ENCODE peak calls at places on chromosomes 4 and X, in ten cellular contexts. One of them, this sample, is unnamed.

GRCh38 chr4:10457255-10457801 is at the start of gene ZNF518B:
- DNase-seq in heart right ventricle: peak; percentile 54
- DNase-seq in caudate nucleus: peak; percentile 38
- DNase-seq in prostate gland: peak; percentile 31
- DNase-seq in GM23248: peak; percentile 83
- DNase-seq in transverse colon: peak; percentile 69
- DNase-seq in HCT116: peak; percentile 29
- DNase-seq in AG04450: no peak
- DNase-seq in CD4-positive, alpha-beta T cell: peak; percentile 82
- DNase-seq in RWPE1: peak; percentile 79
- DNase-seq in this sample: no peak

GRCh38 chr4:158624889-158625478 is 46.7 kb downstream of the C4orf46 start:
- DNase-seq in heart right ventricle: peak; percentile 19
- DNase-seq in caudate nucleus: no peak
- DNase-seq in prostate gland: no peak
- DNase-seq in GM23248: peak; percentile 84
- DNase-seq in transverse colon: no peak
- DNase-seq in HCT116: peak; percentile 58
- DNase-seq in AG04450: peak; percentile 27
- DNase-seq in CD4-positive, alpha-beta T cell: no peak
- DNase-seq in RWPE1: peak; percentile 54
- DNase-seq in this sample: peak; percentile 18

GRCh38 chr4:15003441-15003890 is 1.2 kb downstream of the CPEB2 start:
- DNase-seq in heart right ventricle: peak; percentile 43
- DNase-seq in caudate nucleus: peak; percentile 70
- DNase-seq in prostate gland: peak; percentile 24
- DNase-seq in GM23248: peak; percentile 74
- DNase-seq in transverse colon: peak; percentile 68
- DNase-seq in HCT116: no peak
- DNase-seq in AG04450: no peak
- DNase-seq in CD4-positive, alpha-beta T cell: peak; percentile 71
- DNase-seq in RWPE1: peak; percentile 6
- DNase-seq in this sample: no peak

GRCh38 chrX:1185556-1185955 is 26.9 kb downstream of the CRLF2 start:
- DNase-seq in heart right ventricle: no peak
- DNase-seq in caudate nucleus: no peak
- DNase-seq in prostate gland: no peak
- DNase-seq in GM23248: no peak
- DNase-seq in transverse colon: no peak
- DNase-seq in HCT116: no peak
- DNase-seq in AG04450: no peak
- DNase-seq in CD4-positive, alpha-beta T cell: no peak
- DNase-seq in RWPE1: no peak
- DNase-seq in this sample: no peak

GRCh38 chr4:7139167-7139979 is 53.0 kb upstream of the SORCS2 start:
- DNase-seq in heart right ventricle: no peak
- DNase-seq in caudate nucleus: no peak
- DNase-seq in prostate gland: no peak
- DNase-seq in GM23248: no peak
- DNase-seq in transverse colon: no peak
- DNase-seq in HCT116: no peak
- DNase-seq in AG04450: no peak
- DNase-seq in CD4-positive, alpha-beta T cell: no peak
- DNase-seq in RWPE1: no peak
- DNase-seq in this sample: no peak

GRCh38 chr4:42248986-42249385 is 96.5 kb upstream of the BEND4 start:
- DNase-seq in heart right ventricle: no peak
- DNase-seq in caudate nucleus: no peak
- DNase-seq in prostate gland: no peak
- DNase-seq in GM23248: no peak
- DNase-seq in transverse colon: no peak
- DNase-seq in HCT116: no peak
- DNase-seq in AG04450: no peak
- DNase-seq in CD4-positive, alpha-beta T cell: no peak
- DNase-seq in RWPE1: no peak
- DNase-seq in this sample: no peak

GRCh38 chrX:105375816-105376215 is 155.3 kb upstream of the TEX13A start:
- DNase-seq in heart right ventricle: no peak
- DNase-seq in caudate nucleus: no peak
- DNase-seq in prostate gland: peak; percentile 3
- DNase-seq in GM23248: no peak
- DNase-seq in transverse colon: no peak
- DNase-seq in HCT116: no peak
- DNase-seq in AG04450: no peak
- DNase-seq in CD4-positive, alpha-beta T cell: no peak
- DNase-seq in RWPE1: peak; percentile 0
- DNase-seq in this sample: peak; percentile 12

GRCh38 chr4:159003420-159004253 is 99.2 kb upstream of the RAPGEF2 start:
- DNase-seq in heart right ventricle: no peak
- DNase-seq in caudate nucleus: no peak
- DNase-seq in prostate gland: no peak
- DNase-seq in GM23248: peak; percentile 52
- DNase-seq in transverse colon: no peak
- DNase-seq in HCT116: no peak
- DNase-seq in AG04450: no peak
- DNase-seq in CD4-positive, alpha-beta T cell: no peak
- DNase-seq in RWPE1: no peak
- DNase-seq in this sample: no peak

GRCh38 chr4:53059253-53059652 is 197.1 kb downstream of the RASL11B start:
- DNase-seq in heart right ventricle: no peak
- DNase-seq in caudate nucleus: no peak
- DNase-seq in prostate gland: no peak
- DNase-seq in GM23248: no peak
- DNase-seq in transverse colon: no peak
- DNase-seq in HCT116: no peak
- DNase-seq in AG04450: no peak
- DNase-seq in CD4-positive, alpha-beta T cell: no peak
- DNase-seq in RWPE1: no peak
- DNase-seq in this sample: no peak

GRCh38 chr4:153570228-153570973 is 104.2 kb downstream of the TMEM131L start:
- DNase-seq in heart right ventricle: no peak
- DNase-seq in caudate nucleus: no peak
- DNase-seq in prostate gland: no peak
- DNase-seq in GM23248: no peak
- DNase-seq in transverse colon: no peak
- DNase-seq in HCT116: no peak
- DNase-seq in AG04450: no peak
- DNase-seq in CD4-positive, alpha-beta T cell: no peak
- DNase-seq in RWPE1: no peak
- DNase-seq in this sample: no peak

GRCh38 chr4:153643406-153644016 is 40.6 kb upstream of the TLR2 start:
- DNase-seq in heart right ventricle: no peak
- DNase-seq in caudate nucleus: no peak
- DNase-seq in prostate gland: no peak
- DNase-seq in GM23248: peak; percentile 59
- DNase-seq in transverse colon: no peak
- DNase-seq in HCT116: peak; percentile 46
- DNase-seq in AG04450: no peak
- DNase-seq in CD4-positive, alpha-beta T cell: no peak
- DNase-seq in RWPE1: peak; percentile 61
- DNase-seq in this sample: no peak

GRCh38 chrX:46260502-46260901 is 284.7 kb downstream of the ZNF674 start:
- DNase-seq in heart right ventricle: no peak
- DNase-seq in caudate nucleus: no peak
- DNase-seq in prostate gland: no peak
- DNase-seq in GM23248: no peak
- DNase-seq in transverse colon: no peak
- DNase-seq in HCT116: no peak
- DNase-seq in AG04450: no peak
- DNase-seq in CD4-positive, alpha-beta T cell: no peak
- DNase-seq in RWPE1: peak; percentile 69
- DNase-seq in this sample: peak; percentile 89

GRCh38 chr4:20297246-20297645 is 45.5 kb downstream of the SLIT2 start:
- DNase-seq in heart right ventricle: no peak
- DNase-seq in caudate nucleus: no peak
- DNase-seq in prostate gland: no peak
- DNase-seq in GM23248: peak; percentile 48
- DNase-seq in transverse colon: no peak
- DNase-seq in HCT116: no peak
- DNase-seq in AG04450: no peak
- DNase-seq in CD4-positive, alpha-beta T cell: no peak
- DNase-seq in RWPE1: no peak
- DNase-seq in this sample: no peak

GRCh38 chr4:186688150-186688943 is 35.3 kb downstream of the FAT1 start:
- DNase-seq in heart right ventricle: no peak
- DNase-seq in caudate nucleus: no peak
- DNase-seq in prostate gland: no peak
- DNase-seq in GM23248: no peak
- DNase-seq in transverse colon: no peak
- DNase-seq in HCT116: no peak
- DNase-seq in AG04450: no peak
- DNase-seq in CD4-positive, alpha-beta T cell: no peak
- DNase-seq in RWPE1: no peak
- DNase-seq in this sample: no peak

GRCh38 chr4:148004228-148004813 is 272.4 kb downstream of the ARHGAP10 start:
- DNase-seq in heart right ventricle: peak; percentile 29
- DNase-seq in caudate nucleus: no peak
- DNase-seq in prostate gland: no peak
- DNase-seq in GM23248: no peak
- DNase-seq in transverse colon: peak; percentile 28
- DNase-seq in HCT116: no peak
- DNase-seq in AG04450: no peak
- DNase-seq in CD4-positive, alpha-beta T cell: no peak
- DNase-seq in RWPE1: no peak
- DNase-seq in this sample: no peak

GRCh38 chr4:38180456-38180855 is 220.3 kb downstream of the PTTG2 start:
- DNase-seq in heart right ventricle: no peak
- DNase-seq in caudate nucleus: no peak
- DNase-seq in prostate gland: no peak
- DNase-seq in GM23248: peak; percentile 20
- DNase-seq in transverse colon: no peak
- DNase-seq in HCT116: no peak
- DNase-seq in AG04450: no peak
- DNase-seq in CD4-positive, alpha-beta T cell: no peak
- DNase-seq in RWPE1: no peak
- DNase-seq in this sample: no peak

GRCh38 chr4:8275511-8275910 is 6.0 kb downstream of the HTRA3 start:
- DNase-seq in heart right ventricle: no peak
- DNase-seq in caudate nucleus: no peak
- DNase-seq in prostate gland: no peak
- DNase-seq in GM23248: no peak
- DNase-seq in transverse colon: no peak
- DNase-seq in HCT116: no peak
- DNase-seq in AG04450: no peak
- DNase-seq in CD4-positive, alpha-beta T cell: no peak
- DNase-seq in RWPE1: no peak
- DNase-seq in this sample: no peak

DNA sequence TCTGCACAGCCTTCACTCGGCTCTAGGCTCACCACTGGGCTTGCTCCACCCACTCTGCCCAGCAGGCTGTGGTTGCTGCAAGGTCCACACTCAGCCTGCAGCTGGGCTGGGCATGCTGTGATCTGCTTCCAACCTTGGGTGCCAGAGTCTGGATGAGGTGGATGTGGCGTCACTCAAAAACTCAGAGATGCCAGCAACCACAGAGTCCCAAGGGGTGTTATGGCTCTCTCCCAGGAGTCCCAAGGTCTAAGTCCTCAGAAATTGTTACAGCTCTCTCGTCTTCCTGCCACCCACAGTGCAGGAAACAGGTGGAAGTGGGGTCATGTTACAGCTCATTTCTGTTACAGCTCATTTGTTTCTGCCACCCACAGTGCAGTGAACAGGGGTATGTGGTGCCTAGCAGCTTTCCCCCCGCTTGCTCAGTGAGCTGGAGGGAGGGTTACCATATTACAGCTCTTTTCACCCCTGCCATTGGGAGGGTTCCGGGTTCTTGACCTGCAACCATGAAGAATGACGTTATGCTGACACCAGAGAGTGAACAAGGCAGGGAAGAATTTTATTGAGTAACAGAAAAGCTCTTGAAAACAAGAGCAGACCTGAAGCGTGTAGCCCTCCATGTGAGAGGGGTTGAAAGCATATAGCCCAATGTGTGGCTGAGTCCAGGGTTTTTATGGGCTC is 893.9 kb downstream of the PCDH7 start:
- DNase-seq in heart right ventricle: no peak
- DNase-seq in caudate nucleus: no peak
- DNase-seq in prostate gland: no peak
- DNase-seq in GM23248: no peak
- DNase-seq in transverse colon: no peak
- DNase-seq in HCT116: no peak
- DNase-seq in AG04450: no peak
- DNase-seq in CD4-positive, alpha-beta T cell: no peak
- DNase-seq in RWPE1: no peak
- DNase-seq in this sample: no peak
- H3K27ac ChIP-seq in heart right ventricle: no peak overlapping the region
- H3K27ac ChIP-seq in caudate nucleus: no peak overlapping the region
- H3K27ac ChIP-seq in prostate gland: no peak overlapping the region
- H3K27ac ChIP-seq in GM23248: no peak overlapping the region
- H3K27ac ChIP-seq in transverse colon: no peak overlapping the region
- H3K27ac ChIP-seq in HCT116: peak overlapping the region; percentile 24
- H3K27ac ChIP-seq in AG04450: no peak overlapping the region
- H3K27ac ChIP-seq in CD4-positive, alpha-beta T cell: no peak overlapping the region
- H3K27ac ChIP-seq in RWPE1: no peak overlapping the region
- H3K27ac ChIP-seq in this sample: no peak overlapping the region

DNA sequence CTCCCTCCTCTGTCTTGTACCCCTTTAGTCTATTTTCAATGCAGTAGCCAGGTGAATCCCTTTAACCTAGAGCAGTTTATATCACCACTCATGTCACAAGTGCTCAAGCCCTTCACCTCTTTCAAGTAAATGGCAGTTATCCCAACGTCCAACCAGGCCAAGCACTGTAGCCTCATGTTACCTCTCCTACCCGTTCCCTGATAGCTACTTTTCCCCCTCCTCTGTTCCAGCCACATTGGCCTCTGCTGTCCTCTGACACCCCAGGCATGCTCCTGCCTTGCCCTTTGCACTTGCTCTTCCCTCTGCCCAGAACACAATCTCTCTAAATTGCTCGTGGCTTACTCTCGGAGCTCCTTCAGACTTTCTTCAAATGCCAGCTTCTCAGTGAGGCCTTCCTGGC is 15.2 kb downstream of the GUCY1B1 start:
- DNase-seq in heart right ventricle: no peak
- DNase-seq in caudate nucleus: no peak
- DNase-seq in prostate gland: no peak
- DNase-seq in GM23248: no peak
- DNase-seq in transverse colon: no peak
- DNase-seq in HCT116: no peak
- DNase-seq in AG04450: no peak
- DNase-seq in CD4-positive, alpha-beta T cell: no peak
- DNase-seq in RWPE1: no peak
- DNase-seq in this sample: no peak
- H3K27ac ChIP-seq in heart right ventricle: peak overlapping the region; percentile 31
- H3K27ac ChIP-seq in caudate nucleus: no peak overlapping the region
- H3K27ac ChIP-seq in prostate gland: no peak overlapping the region
- H3K27ac ChIP-seq in GM23248: no peak overlapping the region
- H3K27ac ChIP-seq in transverse colon: peak overlapping the region; percentile 41
- H3K27ac ChIP-seq in HCT116: no peak overlapping the region
- H3K27ac ChIP-seq in AG04450: no peak overlapping the region
- H3K27ac ChIP-seq in CD4-positive, alpha-beta T cell: no peak overlapping the region
- H3K27ac ChIP-seq in RWPE1: no peak overlapping the region
- H3K27ac ChIP-seq in this sample: no peak overlapping the region

GRCh38 chr4:94409375-94409679 is 42.4 kb upstream of the PDLIM5 start:
- DNase-seq in heart right ventricle: no peak
- DNase-seq in caudate nucleus: no peak
- DNase-seq in prostate gland: no peak
- DNase-seq in GM23248: no peak
- DNase-seq in transverse colon: no peak
- DNase-seq in HCT116: no peak
- DNase-seq in AG04450: no peak
- DNase-seq in CD4-positive, alpha-beta T cell: no peak
- DNase-seq in RWPE1: no peak
- DNase-seq in this sample: no peak
- H3K27ac ChIP-seq in heart right ventricle: peak overlapping the region; percentile 59
- H3K27ac ChIP-seq in caudate nucleus: no peak overlapping the region
- H3K27ac ChIP-seq in prostate gland: no peak overlapping the region
- H3K27ac ChIP-seq in GM23248: peak overlapping the region; percentile 84
- H3K27ac ChIP-seq in transverse colon: no peak overlapping the region
- H3K27ac ChIP-seq in HCT116: no peak overlapping the region
- H3K27ac ChIP-seq in AG04450: no peak overlapping the region
- H3K27ac ChIP-seq in CD4-positive, alpha-beta T cell: no peak overlapping the region
- H3K27ac ChIP-seq in RWPE1: no peak overlapping the region
- H3K27ac ChIP-seq in this sample: no peak overlapping the region

GRCh38 chrX:120350458-120351138 is 11.3 kb upstream of the ATP1B4 start:
- DNase-seq in heart right ventricle: no peak
- DNase-seq in caudate nucleus: no peak
- DNase-seq in prostate gland: no peak
- DNase-seq in GM23248: no peak
- DNase-seq in transverse colon: no peak
- DNase-seq in HCT116: no peak
- DNase-seq in AG04450: no peak
- DNase-seq in CD4-positive, alpha-beta T cell: no peak
- DNase-seq in RWPE1: no peak
- DNase-seq in this sample: no peak
- H3K27ac ChIP-seq in heart right ventricle: no peak overlapping the region
- H3K27ac ChIP-seq in caudate nucleus: no peak overlapping the region
- H3K27ac ChIP-seq in prostate gland: no peak overlapping the region
- H3K27ac ChIP-seq in GM23248: no peak overlapping the region
- H3K27ac ChIP-seq in transverse colon: no peak overlapping the region
- H3K27ac ChIP-seq in HCT116: no peak overlapping the region
- H3K27ac ChIP-seq in AG04450: no peak overlapping the region
- H3K27ac ChIP-seq in CD4-positive, alpha-beta T cell: no peak overlapping the region
- H3K27ac ChIP-seq in RWPE1: no peak overlapping the region
- H3K27ac ChIP-seq in this sample: no peak overlapping the region